ENCODE peak calls at places on chromosomes 16 and 17, in five cellular contexts. E is astrocyte, Y is neural progenitor cell, Z is neuronal stem cell, O is K562. R is an unnamed sample.

GRCh38 chr16:75203106-75203505 is 3.9 kb downstream of the CTRB2 start:
- DNase-seq in E (no peak), Y (no peak), Z (no peak), O (no peak), R (no peak)

GRCh38 chr17:410674-411401 is 58.2 kb upstream of the RPH3AL start:
- DNase-seq in E (peak), Y (peak), Z (peak), O (peak), R (peak)

GRCh38 chr17:79633937-79634813 is 23.3 kb upstream of the RBFOX3 start:
- DNase-seq in E (no peak), Y (no peak), Z (no peak), O (no peak), R (no peak)

GRCh38 chr17:33436321-33436720 is 143.2 kb upstream of the ASIC2 start:
- DNase-seq in E (peak), Y (no peak), Z (no peak), O (no peak), R (no peak)

GRCh38 chr17:45230787-45231480 is 9.2 kb downstream of the FMNL1 start:
- DNase-seq in E (no peak), Y (no peak), Z (no peak), O (no peak), R (no peak)

GRCh38 chr17:46035112-46035818 is 36.2 kb downstream of the STH start:
- DNase-seq in E (no peak), Y (no peak), Z (no peak), O (no peak), R (no peak)

GRCh38 chr17:57045868-57046671 is 39.0 kb upstream of the AKAP1 start:
- DNase-seq in E (no peak), Y (no peak), Z (no peak), O (no peak), R (no peak)

GRCh38 chr17:15892679-15893332 is 52.1 kb upstream of the ADORA2B start:
- DNase-seq in E (peak), Y (no peak), Z (no peak), O (no peak), R (no peak)

GRCh38 chr17:73750975-73751374 is 106.7 kb upstream of the SDK2 start:
- DNase-seq in E (no peak), Y (no peak), Z (no peak), O (no peak), R (peak)

GRCh38 chr17:17792551-17793377 is 44.0 kb downstream of the SREBF1 start:
- DNase-seq in E (peak), Y (peak), Z (no peak), O (peak), R (peak)

GRCh38 chr16:1777375-1778199 is 4.7 kb upstream of the MRPS34 start:
- DNase-seq in E (no peak), Y (no peak), Z (no peak), O (no peak), R (no peak)

GRCh38 chr16:74605746-74606520 is 981 bp downstream of the GLG1 start:
- DNase-seq in E (no peak), Y (peak), Z (no peak), O (no peak), R (no peak)

GRCh38 chr17:32634167-32634566 is 147.4 kb downstream of the CDK5R1 start:
- DNase-seq in E (no peak), Y (no peak), Z (no peak), O (no peak), R (no peak)

GRCh38 chr16:67547423-67548264 is 14.7 kb upstream of the CTCF start:
- DNase-seq in E (no peak), Y (no peak), Z (no peak), O (no peak), R (no peak)
- H2AFZ ChIP-seq in E (no peak), Y (no peak), Z (no peak), O (no peak), R (no peak)

GRCh38 chr16:88003316-88003715 is 52.1 kb downstream of the BANP start:
- DNase-seq in E (no peak), Y (no peak), Z (no peak), O (no peak), R (no peak)
- H2AFZ ChIP-seq in E (no peak), Y (no peak), Z (no peak), O (no peak), R (no peak)

GRCh38 chr17:75814900-75815373 is 29.3 kb downstream of the UNC13D start:
- DNase-seq in E (peak), Y (no peak), Z (no peak), O (no peak), R (peak)
- H2AFZ ChIP-seq in E (peak), Y (no peak), Z (no peak), O (no peak), R (no peak)

GRCh38 chr16:81492307-81492706 is 47.7 kb downstream of the CMIP start:
- DNase-seq in E (no peak), Y (peak), Z (peak), O (no peak), R (no peak)
- H2AFZ ChIP-seq in E (peak), Y (no peak), Z (peak), O (no peak), R (no peak)

GRCh38 chr17:43953746-43954145 is at the start of gene PYY:
- DNase-seq in E (no peak), Y (peak), Z (no peak), O (no peak), R (no peak)
- H2AFZ ChIP-seq in E (peak), Y (peak), Z (peak), O (peak), R (no peak)

GRCh38 chr17:70256751-70257150 is 87.4 kb downstream of the KCNJ2 start:
- DNase-seq in E (peak), Y (no peak), Z (no peak), O (no peak), R (no peak)
- H2AFZ ChIP-seq in E (no peak), Y (no peak), Z (no peak), O (no peak), R (no peak)

GRCh38 chr16:86383488-86384262 is 126.7 kb upstream of the FOXF1 start:
- DNase-seq in E (peak), Y (no peak), Z (no peak), O (peak), R (no peak)
- H2AFZ ChIP-seq in E (peak), Y (no peak), Z (no peak), O (peak), R (no peak)

DNA sequence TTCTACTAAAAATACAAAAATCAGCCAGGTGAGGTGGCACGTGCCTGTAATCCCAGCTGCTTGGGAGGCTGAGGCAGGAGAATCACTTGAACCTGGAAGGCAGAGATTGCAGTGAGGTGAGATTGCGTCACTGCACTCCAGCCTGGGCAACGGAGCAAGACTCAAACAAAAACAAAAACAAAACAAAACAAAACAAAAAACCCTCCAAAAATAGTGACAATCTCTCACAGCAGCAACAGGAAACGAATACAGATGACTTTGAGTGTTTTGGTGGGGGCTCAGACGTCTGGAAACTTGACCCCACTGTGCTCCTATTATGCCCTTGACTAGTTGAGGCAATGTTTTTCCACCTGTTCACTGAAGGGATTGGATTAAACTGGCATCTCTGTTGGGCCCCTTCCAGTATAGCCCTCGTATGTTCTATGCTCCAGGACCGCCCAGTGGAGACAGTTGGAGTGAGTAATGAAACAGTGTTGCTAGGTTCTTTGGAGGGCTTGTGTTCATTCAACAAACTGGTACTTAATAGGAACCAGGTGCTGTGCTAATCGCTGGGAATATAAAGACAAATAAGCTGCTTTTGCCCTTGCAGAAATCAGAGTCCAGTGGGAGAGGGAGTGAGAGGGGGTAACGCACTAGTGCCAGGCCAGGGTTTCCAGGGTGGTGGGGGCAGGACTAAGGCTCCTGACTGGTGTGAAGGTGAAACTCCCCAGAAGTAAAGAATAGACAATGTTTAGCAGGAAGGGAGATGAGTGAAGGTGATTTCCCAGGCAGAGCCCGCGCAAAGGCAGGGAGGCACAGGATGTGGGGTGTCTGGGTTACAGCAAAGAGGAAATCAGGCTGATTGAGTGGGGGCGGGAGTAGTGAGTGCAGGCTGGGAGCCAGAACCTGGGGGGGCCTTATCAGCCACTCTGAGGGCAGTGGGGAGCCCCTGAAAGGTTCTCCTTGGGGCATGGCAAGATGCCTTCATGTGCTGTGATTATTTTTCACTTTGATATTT is 167.2 kb downstream of the UTP18 start:
- DNase-seq in E (no peak), Y (no peak), Z (no peak), O (no peak), R (no peak)
- H2AFZ ChIP-seq in E (no peak), Y (no peak), Z (no peak), O (no peak), R (no peak)

DNA sequence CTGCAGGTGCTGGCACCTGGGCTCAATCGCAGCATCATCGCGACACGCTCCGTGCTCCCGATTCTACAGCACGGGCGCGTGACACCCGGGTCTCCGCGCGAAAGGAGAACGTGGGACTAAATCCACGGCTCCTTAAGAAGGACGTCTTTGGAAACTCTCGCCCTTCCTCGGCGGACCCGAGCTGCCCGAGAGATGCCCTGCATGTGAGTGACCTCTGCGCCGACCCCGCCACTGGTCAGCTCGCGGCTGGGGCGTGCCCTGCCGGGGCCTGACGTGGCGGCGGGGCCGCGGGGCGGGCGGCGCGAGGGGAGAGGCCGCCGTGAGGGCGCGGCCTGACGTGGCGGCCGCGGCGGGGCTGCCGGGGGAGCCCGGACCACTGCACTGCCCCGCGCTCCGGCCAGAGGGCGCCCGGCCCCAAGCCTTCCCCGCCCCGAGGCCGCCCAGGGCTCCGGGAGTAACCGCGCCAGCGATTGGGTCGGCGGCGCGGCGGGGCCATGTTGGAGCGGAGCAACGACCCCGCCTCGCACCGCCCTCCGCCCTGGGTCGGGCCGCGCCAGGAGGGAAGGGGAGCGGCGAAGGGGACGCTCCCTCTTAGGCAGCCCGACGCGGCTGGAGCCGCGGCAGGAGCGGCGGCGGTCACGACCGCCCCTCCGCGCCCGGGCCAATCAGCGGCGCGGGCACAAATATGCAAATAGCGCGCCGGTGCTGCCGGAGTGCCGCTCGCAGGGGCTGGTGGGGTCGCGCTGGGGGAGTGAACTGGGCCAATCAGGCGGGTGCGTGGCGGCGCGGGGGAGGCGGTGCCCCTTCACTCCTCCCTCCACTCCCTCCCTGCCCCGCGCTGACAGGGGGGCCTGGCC is 75.6 kb downstream of the CHD9 start:
- DNase-seq in E (peak), Y (peak), Z (peak), O (peak), R (peak)
- H2AFZ ChIP-seq in E (peak), Y (peak), Z (peak), O (peak), R (peak)

GRCh38 chr16:58019866-58020538 is 5.6 kb upstream of the MMP15 start:
- DNase-seq in E (no peak), Y (no peak), Z (no peak), O (no peak), R (no peak)
- H2AFZ ChIP-seq in E (no peak), Y (no peak), Z (no peak), O (no peak), R (no peak)